ENCODE peak calls at places on chromosomes 6 and 20, in five cellular contexts. R, B, K, O and Q are unnamed samples.

GRCh38 chr6:36550473-36551000 is 3.3 kb upstream of the STK38 start:
- DNase-seq in R (no peak), B (no peak), K (no peak), O (no peak), Q (no peak)

GRCh38 chr20:21099653-21100589 is 6.2 kb downstream of the LINC00237 start:
- DNase-seq in K (peak), O (peak), B (peak), R (peak), Q (peak)

GRCh38 chr6:155384343-155384742 is 70.1 kb upstream of the TFB1M start:
- DNase-seq in K (no peak), B (no peak), R (no peak), O (no peak), Q (no peak)

GRCh38 chr6:161080263-161080970 is 88.8 kb downstream of the MAP3K4 start:
- DNase-seq in R (no peak), O (no peak), B (no peak), K (no peak), Q (no peak)

GRCh38 chr6:160730911-160731310 is 28.9 kb downstream of the PLG start:
- DNase-seq in B (peak), O (no peak), K (no peak), R (no peak), Q (no peak)

GRCh38 chr6:168815229-168815628 is 374.2 kb downstream of the SMOC2 start:
- DNase-seq in O (no peak), K (no peak), B (no peak), R (no peak), Q (no peak)

GRCh38 chr6:56657364-56657763 is 14.7 kb upstream of the DST start:
- DNase-seq in K (no peak), O (no peak), R (no peak), B (no peak), Q (no peak)

GRCh38 chr6:72626126-72626525 is 4.3 kb downstream of the KCNQ5 start:
- DNase-seq in O (no peak), K (no peak), R (no peak), B (no peak), Q (no peak)

GRCh38 chr20:9348316-9348715 is 166.1 kb upstream of the LAMP5 start:
- DNase-seq in K (no peak), R (no peak), B (no peak), O (no peak), Q (no peak)

GRCh38 chr20:50141018-50141675 is 12.4 kb downstream of the PEDS1 start:
- DNase-seq in R (no peak), K (no peak), B (no peak), O (no peak), Q (no peak)

GRCh38 chr6:170529839-170530520 is 23.1 kb downstream of the PSMB1 start:
- DNase-seq in B (peak), K (peak), R (peak), O (peak), Q (peak)

GRCh38 chr6:134098276-134098675 is 45.9 kb upstream of the SLC2A12 start:
- DNase-seq in O (no peak), K (no peak), B (no peak), R (no peak), Q (no peak)

GRCh38 chr6:43926644-43927524 is 156.9 kb downstream of the VEGFA start:
- DNase-seq in R (no peak), B (peak), O (peak), K (no peak), Q (peak)

GRCh38 chr6:19837511-19838441 is 606 bp downstream of the ID4 start:
- DNase-seq in B (peak), R (peak), K (peak), O (peak), Q (no peak)

GRCh38 chr6:43308990-43309477 is 408 bp upstream of the CRIP3 start:
- DNase-seq in R (no peak), K (no peak), B (no peak), O (no peak), Q (no peak)

GRCh38 chr6:33655155-33655554 is 34.0 kb downstream of the ITPR3 start:
- DNase-seq in K (no peak), B (no peak), O (no peak), R (no peak), Q (no peak)

GRCh38 chr6:146315321-146316254 is 228.0 kb upstream of the RAB32 start:
- DNase-seq in O (no peak), B (no peak), R (no peak), K (no peak), Q (no peak)

GRCh38 chr6:124536792-124537191 is 425.4 kb upstream of the RNF217 start:
- DNase-seq in B (peak), R (no peak), K (no peak), O (no peak), Q (no peak)

GRCh38 chr6:87558446-87558845 is 31.3 kb downstream of the RARS2 start:
- DNase-seq in R (no peak), B (no peak), K (no peak), O (no peak), Q (no peak)

GRCh38 chr6:33091957-33092356 is 16.2 kb downstream of the HLA-DPB1 start:
- DNase-seq in R (no peak), O (peak), B (peak), K (peak), Q (peak)

GRCh38 chr20:38256966-38257365 is 3.6 kb downstream of the KIAA1755 start:
- DNase-seq in K (no peak), O (no peak), B (no peak), R (no peak), Q (no peak)

GRCh38 chr6:67698534-67698933 is 936.5 kb upstream of the ADGRB3 start:
- DNase-seq in O (no peak), K (no peak), R (no peak), B (no peak), Q (no peak)

GRCh38 chr6:168686831-168687730 is 246.1 kb downstream of the SMOC2 start:
- DNase-seq in R (no peak), O (no peak), K (no peak), B (no peak), Q (no peak)

GRCh38 chr20:59123011-59123676 is 40.5 kb upstream of the ZNF831 start:
- DNase-seq in R (no peak), O (peak), B (no peak), K (no peak), Q (no peak)
- TF ChIP-seq POLR2A in R (no peak), O (no peak), B (no peak), K (no peak), Q (no peak)

GRCh38 chr6:96520039-96520850 is 1.4 kb upstream of the UFL1 start:
- DNase-seq in O (peak), K (no peak), R (no peak), B (peak), Q (no peak)
- TF ChIP-seq POLR2A in O (no peak), K (no peak), R (no peak), B (no peak), Q (no peak)

DNA sequence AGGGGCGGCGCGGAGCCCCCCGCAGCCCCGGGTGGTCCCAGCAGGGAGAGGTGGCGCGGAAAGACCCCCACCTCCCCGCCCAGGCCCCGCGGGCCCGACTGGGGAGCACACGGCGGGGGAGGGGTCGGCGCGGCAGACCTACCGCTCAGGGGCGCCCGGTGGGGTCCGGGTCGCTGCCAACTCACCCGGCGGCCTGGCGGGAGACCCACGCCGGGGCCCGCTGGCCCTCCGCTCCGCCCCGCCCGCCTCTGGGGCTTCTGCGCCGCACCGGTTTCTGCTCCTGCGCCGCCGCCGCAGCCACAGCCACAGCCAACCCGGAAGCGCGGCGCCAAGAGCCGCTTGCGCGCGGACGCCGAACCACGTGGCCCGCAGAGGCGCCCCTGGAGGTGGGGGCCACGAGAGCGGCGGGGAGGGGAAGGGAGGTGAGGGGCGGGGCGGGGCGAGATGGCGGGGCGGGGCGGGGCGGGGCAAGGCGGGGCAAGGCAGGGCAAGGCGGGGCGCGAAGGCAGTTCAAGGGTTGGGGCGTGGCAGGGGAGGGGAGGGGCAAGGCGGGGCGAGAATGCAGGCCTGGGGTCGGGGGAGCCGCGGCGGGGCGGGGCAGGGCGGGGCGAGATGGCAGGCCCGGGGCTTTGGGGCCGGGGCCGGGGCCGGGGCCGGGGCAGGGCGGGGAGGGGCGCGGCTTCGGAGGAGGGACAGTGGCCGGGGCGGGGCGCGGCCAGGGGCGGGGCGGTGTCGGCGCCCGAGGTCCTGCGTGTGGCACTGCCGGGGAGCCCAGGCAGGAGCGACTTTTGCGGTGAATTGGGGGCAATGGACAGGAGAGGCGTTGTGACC is at the start of gene ZBTB24:
- DNase-seq in K (peak), O (peak), B (peak), R (peak), Q (peak)
- TF ChIP-seq POLR2A in K (peak), O (peak), B (peak), R (no peak), Q (peak)

DNA sequence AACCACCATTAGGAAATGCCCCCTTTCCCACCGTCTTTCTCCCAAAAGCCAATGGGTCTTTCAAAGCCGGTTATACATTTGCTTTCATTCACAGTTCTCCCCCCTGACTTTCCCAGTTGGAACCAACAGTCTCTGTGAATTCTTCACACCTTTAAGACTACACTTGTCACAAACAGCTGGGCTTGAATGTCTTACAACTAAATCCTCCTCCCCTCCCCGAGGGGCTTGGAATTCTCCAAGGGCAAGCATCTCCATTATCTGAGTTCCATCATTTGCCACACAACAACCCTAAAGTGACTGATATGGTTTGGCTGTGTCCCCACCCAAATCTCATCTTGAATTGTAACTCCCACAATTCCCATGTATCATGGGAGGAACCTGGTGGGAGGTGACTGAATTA is 12.9 kb downstream of the ZFP64 start:
- DNase-seq in R (no peak), O (no peak), B (no peak), K (no peak), Q (no peak)
- TF ChIP-seq POLR2A in R (no peak), O (no peak), B (no peak), K (no peak), Q (no peak)

GRCh38 chr20:32113861-32114260 is 4.3 kb downstream of the TM9SF4 start:
- DNase-seq in K (no peak), O (no peak), R (no peak), B (no peak), Q (no peak)
- TF ChIP-seq POLR2A in K (no peak), O (no peak), R (no peak), B (no peak), Q (no peak)

DNA sequence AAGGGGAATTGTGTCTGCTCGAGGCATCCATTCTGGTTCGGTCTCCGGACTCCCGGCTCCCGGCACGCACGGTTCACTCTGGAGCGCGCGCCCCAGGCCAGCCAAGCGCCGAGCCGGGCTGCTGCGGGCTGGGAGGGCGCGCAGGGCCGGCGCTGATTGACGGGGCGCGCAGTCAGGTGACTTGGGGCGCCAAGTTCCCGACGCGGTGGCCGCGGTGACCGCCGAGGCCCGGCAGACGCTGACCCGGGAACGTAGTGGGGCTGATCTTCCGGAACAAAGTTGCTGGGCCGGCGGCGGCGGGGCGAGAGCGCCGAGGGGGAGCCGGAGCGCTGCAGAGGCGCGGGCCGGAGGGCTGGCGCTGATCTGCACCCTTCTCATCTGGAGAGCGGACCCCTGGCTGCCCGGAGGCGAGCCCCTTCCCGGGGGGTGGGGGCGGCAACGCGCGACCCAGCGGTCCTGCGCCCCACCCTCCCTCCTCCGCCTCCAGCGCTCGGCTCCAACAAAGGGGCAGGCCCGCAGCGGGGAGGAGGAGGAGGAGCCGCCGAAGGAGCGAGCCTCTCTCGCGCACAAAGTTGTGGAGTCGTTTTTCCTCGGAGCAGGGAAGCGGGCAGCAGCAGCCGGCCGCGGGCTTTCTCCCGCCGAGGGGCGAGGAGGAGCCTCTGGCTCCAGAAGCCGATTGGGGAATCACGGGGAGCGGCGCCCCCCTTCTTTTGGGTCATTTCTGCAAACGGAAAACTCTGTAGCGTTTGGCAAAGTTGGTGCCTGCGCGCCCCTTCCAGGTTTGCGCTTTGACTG is at the start of gene UTRN:
- DNase-seq in O (peak), K (peak), B (peak), R (peak), Q (peak)
- TF ChIP-seq POLR2A in O (peak), K (no peak), B (no peak), R (no peak), Q (no peak)

DNA sequence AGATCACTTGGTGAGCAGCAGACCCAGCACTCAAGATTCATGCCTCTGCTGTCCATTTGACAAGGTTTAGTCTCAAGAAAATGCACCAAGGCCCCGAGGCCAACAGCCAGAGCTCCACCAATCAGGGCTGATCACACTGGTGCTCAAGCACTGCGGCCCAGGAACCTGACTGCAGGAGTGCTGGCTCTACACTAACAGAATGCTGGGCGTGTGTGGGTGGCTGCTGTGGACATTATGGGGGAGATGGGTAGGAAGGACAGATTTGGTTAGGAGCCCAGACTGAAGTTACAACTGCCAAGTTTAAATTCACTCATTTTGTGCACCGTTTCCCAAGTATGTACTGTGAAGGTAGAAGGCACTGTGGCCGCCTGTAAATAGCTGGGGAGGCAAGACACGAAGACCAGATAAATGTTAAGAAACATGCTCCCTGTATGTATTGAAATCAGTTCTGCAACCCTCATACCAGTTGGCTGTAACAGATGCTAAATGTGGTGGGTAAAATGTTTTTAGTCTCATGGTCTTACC is 28.1 kb downstream of the SNX5 start:
- DNase-seq in B (no peak), K (no peak), O (no peak), R (no peak), Q (no peak)
- TF ChIP-seq POLR2A in B (no peak), K (no peak), O (no peak), R (no peak), Q (no peak)

GRCh38 chr6:89145962-89146747 is at the start of gene PM20D2:
- DNase-seq in K (peak), R (peak), O (peak), B (peak), Q (peak)
- TF ChIP-seq POLR2A in K (no peak), R (peak), O (peak), B (peak), Q (no peak)

GRCh38 chr20:18796282-18796833 is 17.2 kb upstream of the SCP2D1 start:
- DNase-seq in B (no peak), O (no peak), K (no peak), R (no peak), Q (no peak)

GRCh38 chr20:18794428-18794787 is 19.2 kb upstream of the SCP2D1 start:
- DNase-seq in K (no peak), R (no peak), B (no peak), O (no peak), Q (no peak)

GRCh38 chr20:18790787-18791186 is 22.8 kb upstream of the SCP2D1 start:
- DNase-seq in K (no peak), B (no peak), O (no peak), R (no peak), Q (no peak)

GRCh38 chr20:18795366-18795765 is 18.2 kb upstream of the SCP2D1 start:
- DNase-seq in K (no peak), O (no peak), R (no peak), B (no peak), Q (no peak)

GRCh38 chr20:18793625-18794427 is 19.8 kb upstream of the SCP2D1 start:
- DNase-seq in B (peak), O (peak), R (peak), K (peak), Q (peak)
- TF ChIP-seq POLR2A in B (peak), O (peak), R (no peak), K (no peak), Q (peak)